ENCODE peak calls at places on chromosomes 1 and 21, in four cellular contexts. P is dorsolateral prefrontal cortex, M is AG04450, Z is AG10803. A is an unnamed sample.

GRCh38 chr1:160377585-160378206 is 10.8 kb downstream of the NHLH1 start:
- DNase-seq in P (no peak), M (no peak), Z (peak; percentile 62), A (no peak)

GRCh38 chr1:68112835-68113243 is 62.4 kb upstream of the DIRAS3 start:
- DNase-seq in P (no peak), M (peak; percentile 58), Z (peak; percentile 72), A (no peak)

GRCh38 chr1:184541537-184542152 is 154.8 kb downstream of the C1orf21 start:
- DNase-seq in P (no peak), M (no peak), Z (no peak), A (no peak)

GRCh38 chr1:30744060-30744756 is 13.4 kb downstream of the LAPTM5 start:
- DNase-seq in P (no peak), M (peak; percentile 27), Z (peak; percentile 41), A (peak; percentile 57)

GRCh38 chr1:47023268-47024137 is at the start of gene CYP4X1:
- DNase-seq in P (peak; percentile 51), M (no peak), Z (no peak), A (no peak)

GRCh38 chr1:17059391-17060128 is 5.7 kb upstream of the SDHB start:
- DNase-seq in P (peak; percentile 81), M (peak; percentile 26), Z (peak; percentile 68), A (peak; percentile 60)

GRCh38 chr1:237327061-237327460 is 285.1 kb downstream of the RYR2 start:
- DNase-seq in P (no peak), M (no peak), Z (no peak), A (no peak)

GRCh38 chr1:243473281-243474210 is 217.7 kb downstream of the SDCCAG8 start:
- DNase-seq in P (no peak), M (no peak), Z (peak; percentile 33), A (peak; percentile 45)

GRCh38 chr1:194252189-194252588 is 1065.8 kb upstream of the B3GALT2 start:
- DNase-seq in P (no peak), M (peak; percentile 73), Z (no peak), A (no peak)

GRCh38 chr1:23895082-23895481 is 18.1 kb downstream of the CNR2 start:
- DNase-seq in P (no peak), M (no peak), Z (no peak), A (no peak)

GRCh38 chr21:45158491-45159423 is 84.4 kb downstream of the ADARB1 start:
- DNase-seq in P (no peak), M (no peak), Z (no peak), A (no peak)

GRCh38 chr1:151013518-151013917 is 5.3 kb downstream of the PRUNE1 start:
- DNase-seq in P (no peak), M (no peak), Z (no peak), A (no peak)

GRCh38 chr1:60679976-60680375 is 402.4 kb upstream of the NFIA start:
- DNase-seq in P (no peak), M (no peak), Z (no peak), A (no peak)

GRCh38 chr1:186892936-186893335 is 64.2 kb downstream of the PLA2G4A start:
- DNase-seq in P (no peak), M (no peak), Z (no peak), A (no peak)

GRCh38 chr21:44751799-44752636 is 40.6 kb upstream of the TSPEAR start:
- DNase-seq in P (peak; percentile 23), M (no peak), Z (no peak), A (no peak)

GRCh38 chr1:85240174-85240601 is 19.3 kb downstream of the C1orf52 start:
- DNase-seq in P (no peak), M (no peak), Z (peak; percentile 31), A (peak; percentile 41)

GRCh38 chr1:233238884-233239432 is 56.6 kb downstream of the PCNX2 start:
- DNase-seq in P (no peak), M (no peak), Z (no peak), A (no peak)

GRCh38 chr21:34914239-34914638 is 134.9 kb downstream of the RUNX1 start:
- DNase-seq in P (no peak), M (no peak), Z (no peak), A (no peak)

GRCh38 chr1:111672338-111672737 is 52.7 kb downstream of the RAP1A start:
- DNase-seq in P (no peak), M (peak; percentile 4), Z (peak; percentile 77), A (no peak)

GRCh38 chr1:16302709-16303627 is 49.3 kb downstream of the FBXO42 start:
- DNase-seq in P (no peak), M (no peak), Z (no peak), A (no peak)

GRCh38 chr1:178374016-178374415 is 122.7 kb downstream of the CLEC20A start:
- DNase-seq in P (no peak), M (no peak), Z (peak; percentile 48), A (no peak)

GRCh38 chr21:41865002-41865777 is 14.0 kb downstream of the PRDM15 start:
- DNase-seq in P (no peak), M (no peak), Z (no peak), A (peak; percentile 72)

DNA sequence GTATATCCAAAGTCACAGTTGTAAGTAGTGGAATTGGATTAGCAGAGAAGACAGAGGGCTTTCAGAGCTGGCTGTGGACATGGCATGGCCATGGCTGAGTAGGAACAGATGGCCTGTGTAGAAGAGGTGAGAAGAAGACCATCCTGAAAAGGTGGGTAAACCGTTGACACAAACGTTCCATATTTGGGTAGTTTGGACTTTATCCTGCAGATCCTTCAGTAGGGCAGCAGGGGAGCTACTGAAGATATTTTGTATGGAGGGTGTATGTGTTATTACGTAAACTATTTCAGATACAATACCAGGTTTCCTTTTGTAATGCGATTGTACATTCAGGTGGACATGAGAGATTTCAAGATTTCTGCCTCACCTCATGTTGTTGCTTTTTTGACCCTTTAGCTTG is 1.6 kb downstream of the UTP11 start:
- DNase-seq in P (no peak), M (no peak), Z (no peak), A (no peak)
- TF ChIP-seq CTCF in P (no peak), M (peak; percentile 29), Z (peak; percentile 37), A (no peak)

GRCh38 chr1:6584126-6585080 is 4.6 kb downstream of the ZBTB48 start:
- DNase-seq in P (no peak), M (no peak), Z (no peak), A (no peak)
- TF ChIP-seq CTCF in P (no peak), M (peak; percentile 21), Z (peak; percentile 19), A (no peak)

GRCh38 chr1:62070384-62071011 is 124.2 kb upstream of the L1TD1 start:
- DNase-seq in P (no peak), M (no peak), Z (peak; percentile 10), A (no peak)
- TF ChIP-seq CTCF in P (peak; percentile 56), M (peak; percentile 55), Z (peak; percentile 58), A (no peak)

GRCh38 chr21:31536138-31536537 is 123.4 kb upstream of the SOD1 start:
- DNase-seq in P (no peak), M (no peak), Z (no peak), A (no peak)

GRCh38 chr21:31543191-31543590 is 116.3 kb upstream of the SOD1 start:
- DNase-seq in P (no peak), M (peak; percentile 37), Z (no peak), A (no peak)

GRCh38 chr21:31538821-31539220 is 120.7 kb upstream of the SOD1 start:
- DNase-seq in P (no peak), M (no peak), Z (no peak), A (no peak)

DNA sequence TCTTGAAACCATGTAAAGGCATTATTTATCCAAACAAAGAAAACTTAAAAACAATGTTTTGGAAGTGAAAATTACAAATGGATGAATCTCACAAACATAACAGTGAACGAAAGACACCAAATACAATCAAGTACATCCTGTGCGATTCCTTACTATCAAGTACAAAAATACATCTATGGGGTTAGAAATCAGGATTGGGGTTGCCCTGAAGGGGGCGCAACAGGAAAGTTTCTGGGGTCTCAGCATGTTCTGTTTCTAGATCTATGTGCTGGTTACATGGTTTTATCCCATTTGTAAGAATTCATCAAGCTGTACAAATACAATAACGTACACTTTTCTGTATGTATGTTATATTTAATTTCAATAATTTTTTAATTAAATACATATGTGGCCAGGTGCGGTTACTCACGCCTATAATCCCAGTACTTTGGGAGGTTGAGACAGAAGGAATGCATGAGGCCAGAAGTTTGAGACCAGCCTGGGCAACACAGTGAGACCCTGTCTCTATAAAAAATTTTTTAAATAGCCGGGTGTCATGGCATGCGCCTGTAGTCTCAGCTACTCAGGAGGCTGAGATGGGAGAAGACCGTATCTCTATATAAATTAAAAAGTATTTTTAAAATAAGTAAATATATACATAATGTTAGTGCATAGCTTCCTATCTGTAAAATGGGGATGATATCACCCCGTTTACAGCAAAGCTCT is 121.5 kb upstream of the SOD1 start:
- DNase-seq in P (no peak), M (no peak), Z (no peak), A (no peak)
- TF ChIP-seq CTCF in P (no peak), M (no peak), Z (no peak), A (no peak)

DNA sequence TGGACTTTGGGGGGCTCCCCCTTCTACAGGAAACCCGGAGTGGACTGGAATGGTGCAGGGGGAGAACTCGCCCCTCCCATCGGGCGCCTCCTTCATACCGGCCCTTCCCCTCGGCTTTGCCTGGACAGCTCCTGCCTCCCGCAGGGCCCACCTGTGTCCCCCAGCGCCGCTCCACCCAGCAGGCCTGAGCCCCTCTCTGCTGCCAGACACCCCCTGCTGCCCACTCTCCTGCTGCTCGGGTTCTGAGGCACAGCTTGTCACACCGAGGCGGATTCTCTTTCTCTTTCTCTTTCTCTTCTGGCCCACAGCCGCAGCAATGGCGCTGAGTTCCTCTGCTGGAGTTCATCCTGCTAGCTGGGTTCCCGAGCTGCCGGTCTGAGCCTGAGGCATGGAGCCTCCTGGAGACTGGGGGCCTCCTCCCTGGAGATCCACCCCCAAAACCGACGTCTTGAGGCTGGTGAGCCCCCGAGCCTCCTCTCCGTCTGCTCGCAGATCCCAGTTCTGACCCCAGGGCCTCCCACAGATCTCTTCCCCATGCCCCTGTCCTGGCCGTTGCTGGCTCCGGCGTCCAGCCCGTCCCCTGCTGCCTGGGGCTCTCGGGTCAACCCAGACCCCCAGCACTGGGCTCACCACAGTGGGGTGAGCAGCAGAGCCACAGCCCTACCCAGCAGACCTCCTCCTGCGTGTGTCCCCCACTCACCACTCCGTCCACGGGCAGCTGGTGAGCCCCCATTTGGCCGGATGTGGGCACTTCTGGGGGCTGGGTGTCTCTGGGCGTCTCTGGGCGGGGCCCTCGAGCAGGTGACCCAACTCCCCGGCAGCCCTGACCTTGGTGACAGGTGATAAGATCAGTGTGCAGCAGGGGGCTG is at the start of gene TNFRSF14:
- DNase-seq in P (no peak), M (no peak), Z (peak; percentile 39), A (peak; percentile 87)
- TF ChIP-seq CTCF in P (no peak), M (peak; percentile 14), Z (peak; percentile 9), A (no peak)

GRCh38 chr1:34013136-34013535 is 149.3 kb downstream of the HMGB4 start:
- DNase-seq in P (no peak), M (no peak), Z (no peak), A (no peak)

GRCh38 chr1:34013958-34014737 is 150.3 kb downstream of the HMGB4 start:
- DNase-seq in P (no peak), M (no peak), Z (peak; percentile 8), A (peak; percentile 32)

DNA sequence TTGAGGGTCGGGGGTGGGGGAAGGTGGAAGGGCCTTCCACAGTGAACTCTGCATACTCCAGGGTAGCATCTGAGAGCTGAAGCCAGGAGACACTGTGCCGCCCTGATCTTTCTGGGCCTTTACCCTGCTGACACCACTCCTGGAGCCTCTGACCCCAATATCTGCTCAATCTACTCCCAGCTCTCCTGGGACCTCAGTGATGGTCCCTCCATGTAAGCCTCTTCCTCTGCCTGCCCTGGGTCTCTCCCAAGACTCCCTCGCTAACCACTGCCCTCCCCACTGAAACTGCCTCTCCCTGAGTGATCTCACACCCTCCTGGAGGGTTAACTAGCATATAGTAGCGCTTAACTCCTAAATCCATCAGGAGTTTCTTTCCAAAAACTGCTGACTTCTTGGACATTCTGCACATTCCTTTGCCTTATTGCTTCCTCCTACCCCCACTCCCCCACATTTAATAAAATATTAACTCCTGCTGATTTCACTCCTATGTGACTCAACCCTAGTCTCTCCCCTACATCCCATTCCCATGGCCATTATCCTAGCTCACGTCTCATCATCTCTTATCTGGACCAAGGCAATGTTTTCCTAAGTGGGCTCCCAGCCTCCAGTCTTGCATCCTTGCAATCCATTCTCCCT is 145.6 kb downstream of the HMGB4 start:
- DNase-seq in P (no peak), M (no peak), Z (peak; percentile 13), A (no peak)
- TF ChIP-seq CTCF in P (no peak), M (no peak), Z (no peak), A (no peak)